ENCODE peak calls at places on chromosome 16, in eight cellular contexts. F is PC-3, D is OCI-LY7, Z is GM23338, W is HCT116, B is MM.1S, Y is SK-N-SH, A is GM23248. K is an unnamed sample.

GRCh38 chr16:83826146-83826913 is 18.6 kb downstream of the HSBP1 start:
- DNase-seq in F (peak; percentile 84), D (peak; percentile 74), Z (peak; percentile 89), W (peak; percentile 64), B (peak; percentile 45), Y (peak; percentile 86), A (peak; percentile 96), K (peak; percentile 86)

GRCh38 chr16:77131398-77131797 is 59.6 kb upstream of the MON1B start:
- DNase-seq in F (no peak), D (no peak), Z (no peak), W (no peak), B (no peak), Y (peak; percentile 21), A (no peak), K (no peak)

GRCh38 chr16:86391987-86392386 is 118.3 kb upstream of the FOXF1 start:
- DNase-seq in F (peak; percentile 14), D (no peak), Z (no peak), W (no peak), B (no peak), Y (no peak), A (peak; percentile 84), K (no peak)

GRCh38 chr16:11049396-11050059 is 105.2 kb downstream of the CLEC16A start:
- DNase-seq in F (peak; percentile 66), D (no peak), Z (peak; percentile 69), W (no peak), B (no peak), Y (no peak), A (no peak), K (peak; percentile 45)

GRCh38 chr16:1300664-1301476 is 8.6 kb upstream of the UBE2I start:
- DNase-seq in F (peak; percentile 61), D (peak; percentile 69), Z (peak; percentile 78), W (no peak), B (peak; percentile 56), Y (peak; percentile 91), A (peak; percentile 78), K (peak; percentile 84)

GRCh38 chr16:75555213-75555706 is 792 bp downstream of the TMEM231 start:
- DNase-seq in F (peak; percentile 88), D (peak; percentile 69), Z (peak; percentile 98), W (peak; percentile 86), B (peak; percentile 40), Y (peak; percentile 90), A (peak; percentile 95), K (peak; percentile 93)

GRCh38 chr16:21083729-21084268 is 66.8 kb downstream of the DNAH3 start:
- DNase-seq in F (peak; percentile 64), D (peak; percentile 51), Z (peak; percentile 93), W (peak; percentile 44), B (peak; percentile 44), Y (peak; percentile 60), A (peak; percentile 78), K (peak; percentile 82)

GRCh38 chr16:29811896-29812665 is at the start of gene PRRT2:
- DNase-seq in F (peak; percentile 34), D (no peak), Z (peak; percentile 71), W (no peak), B (peak; percentile 18), Y (peak; percentile 86), A (peak; percentile 80), K (peak; percentile 92)

GRCh38 chr16:4640572-4641305 is 16.1 kb downstream of the MGRN1 start:
- DNase-seq in F (no peak), D (no peak), Z (no peak), W (no peak), B (no peak), Y (no peak), A (peak; percentile 26), K (no peak)

GRCh38 chr16:85302848-85303353 is 190.6 kb upstream of the CIBAR2 start:
- DNase-seq in F (no peak), D (no peak), Z (no peak), W (no peak), B (no peak), Y (no peak), A (no peak), K (no peak)

GRCh38 chr16:81500833-81501521 is 56.4 kb downstream of the CMIP start:
- DNase-seq in F (peak; percentile 95), D (no peak), Z (no peak), W (no peak), B (no peak), Y (no peak), A (no peak), K (no peak)

GRCh38 chr16:71526111-71526998 is at the start of gene CHST4:
- DNase-seq in F (no peak), D (peak; percentile 62), Z (peak; percentile 93), W (no peak), B (no peak), Y (no peak), A (peak; percentile 77), K (peak; percentile 68)

DNA sequence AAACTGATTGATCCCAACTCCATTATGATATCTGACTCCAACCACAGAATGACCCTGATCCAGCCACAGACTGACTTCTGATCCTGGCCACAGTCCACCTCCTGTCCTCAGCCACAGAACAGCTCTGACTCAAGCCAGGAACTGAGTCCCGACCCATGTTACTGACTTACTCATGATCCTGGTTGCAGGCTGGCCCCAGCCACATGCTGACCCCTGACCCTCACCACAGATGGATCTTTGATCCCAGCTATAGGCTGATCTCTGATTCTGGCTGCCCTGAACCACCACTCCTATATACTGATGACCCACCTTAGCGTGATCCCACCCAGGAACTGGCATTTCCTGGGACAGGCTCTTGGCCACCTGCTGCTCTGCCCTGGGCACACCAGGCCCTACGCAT is 32.2 kb upstream of the IL21R start:
- DNase-seq in F (peak; percentile 4), D (no peak), Z (no peak), W (no peak), B (no peak), Y (no peak), A (peak; percentile 45), K (no peak)
- TF ChIP-seq EZH2phosphoT487 in F (no peak), D (no peak), Z (no peak), W (no peak), B (no peak), Y (no peak), A (no peak), K (no peak)

DNA sequence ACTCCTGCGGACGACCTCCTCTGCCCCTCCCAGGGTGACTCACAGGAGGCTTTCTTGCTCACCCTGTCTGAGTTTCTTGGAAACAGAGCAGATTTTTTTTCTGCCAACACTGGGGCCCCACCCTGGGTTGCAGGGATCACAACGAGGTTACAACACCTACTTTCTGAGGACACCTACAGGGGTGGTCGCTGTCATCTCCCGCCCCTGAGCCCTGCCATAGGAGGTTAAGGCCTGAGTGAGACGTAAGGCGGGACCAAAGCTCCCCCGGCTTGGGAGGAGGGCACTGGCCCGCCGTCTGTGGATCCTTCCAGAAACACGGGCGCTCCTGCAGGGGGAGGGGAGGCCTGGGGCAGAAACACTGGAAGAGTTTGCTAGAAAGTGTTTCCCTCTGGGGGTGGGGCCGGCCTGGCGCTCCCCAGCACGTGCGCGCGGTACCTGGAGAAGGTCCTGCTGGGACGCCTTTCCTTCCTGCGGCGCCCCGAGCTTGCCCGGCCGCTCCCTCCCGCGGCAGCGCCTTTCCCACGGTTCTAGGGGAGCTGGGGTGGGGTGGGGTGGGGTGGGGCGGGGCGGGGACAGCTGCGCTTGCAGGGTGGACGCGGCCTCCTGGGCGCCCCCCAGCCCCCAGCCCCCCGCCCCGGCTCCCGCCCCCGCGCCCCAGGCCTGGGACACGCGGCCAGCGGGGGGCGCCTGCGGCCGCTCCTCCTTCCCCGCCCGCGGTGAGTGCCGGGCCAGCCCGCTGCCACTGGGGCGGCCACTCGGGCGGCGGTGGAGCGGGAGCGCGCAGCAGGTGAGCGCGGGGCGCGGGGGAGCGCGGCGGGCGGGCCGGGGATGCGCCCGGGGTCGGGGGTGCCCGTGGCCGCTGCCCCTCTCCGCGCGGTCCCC is 20.7 kb upstream of the ADCY7 start:
- DNase-seq in F (peak; percentile 81), D (peak; percentile 57), Z (peak; percentile 48), W (peak; percentile 39), B (peak; percentile 56), Y (peak; percentile 93), A (peak; percentile 91), K (peak; percentile 60)
- TF ChIP-seq EZH2phosphoT487 in F (no peak), D (no peak), Z (no peak), W (no peak), B (no peak), Y (no peak), A (no peak), K (no peak)

GRCh38 chr16:73122604-73123386 is 74.9 kb upstream of the ZFHX3 start:
- DNase-seq in F (no peak), D (no peak), Z (no peak), W (no peak), B (no peak), Y (no peak), A (peak; percentile 27), K (no peak)
- TF ChIP-seq EZH2phosphoT487 in F (no peak), D (no peak), Z (no peak), W (no peak), B (no peak), Y (no peak), A (no peak), K (no peak)

GRCh38 chr16:28505489-28506137 is 1.0 kb downstream of the IL27 start:
- DNase-seq in F (no peak), D (no peak), Z (no peak), W (no peak), B (no peak), Y (no peak), A (no peak), K (no peak)
- TF ChIP-seq EZH2phosphoT487 in F (no peak), D (no peak), Z (no peak), W (no peak), B (no peak), Y (no peak), A (no peak), K (no peak)

DNA sequence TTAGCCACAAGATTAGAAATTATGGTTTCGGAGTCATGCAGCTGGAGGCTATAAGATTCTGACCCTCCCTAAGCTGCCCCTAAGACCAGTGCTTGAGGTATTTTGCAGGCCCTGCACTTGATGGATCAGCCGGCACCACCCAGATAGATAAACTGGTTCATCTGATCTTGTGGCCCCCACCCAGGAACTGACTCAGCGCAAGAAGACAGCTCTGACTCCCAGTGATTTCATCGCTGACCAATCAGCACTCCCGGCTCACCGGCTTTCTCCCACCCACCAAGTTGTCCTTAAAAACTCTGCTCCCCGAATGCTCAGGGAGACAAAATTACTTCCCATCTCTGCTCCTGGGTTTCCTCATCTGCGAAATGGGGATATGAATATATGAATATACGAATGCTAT is 33.4 kb upstream of the C16orf82 start:
- DNase-seq in F (no peak), D (no peak), Z (no peak), W (no peak), B (no peak), Y (no peak), A (no peak), K (no peak)
- TF ChIP-seq EZH2phosphoT487 in F (no peak), D (no peak), Z (no peak), W (no peak), B (no peak), Y (no peak), A (no peak), K (no peak)

DNA sequence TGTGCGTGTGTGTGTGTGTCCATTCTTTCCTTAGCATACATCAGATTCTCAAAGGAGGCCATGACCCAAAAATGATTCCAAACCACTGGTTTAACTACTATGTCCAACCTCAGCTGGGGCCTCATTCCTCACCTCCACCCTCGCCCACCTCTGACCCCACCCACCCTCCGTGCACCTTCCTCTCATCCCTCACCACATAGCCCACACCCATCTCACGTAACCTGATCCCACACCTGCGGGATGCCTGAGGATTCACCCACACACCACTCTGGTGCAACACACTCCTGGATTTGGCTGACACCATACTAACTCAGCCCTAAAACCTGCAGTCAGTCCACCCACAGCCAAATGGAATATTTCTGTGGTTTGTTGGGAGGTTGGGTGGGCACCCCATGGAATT is 3.3 kb upstream of the CSNK2A2 start:
- DNase-seq in F (no peak), D (no peak), Z (peak; percentile 46), W (no peak), B (no peak), Y (no peak), A (no peak), K (no peak)
- TF ChIP-seq EZH2phosphoT487 in F (no peak), D (no peak), Z (no peak), W (no peak), B (no peak), Y (no peak), A (no peak), K (no peak)

K was measured in neural progenitor cell.